ENCODE peak calls at places on chromosomes 4 and X, in four cellular contexts. One of them, this sample, is unnamed.

GRCh38 chrX:147838465-147839131 is 73.1 kb upstream of the FMR1 start:
- DNase-seq in A549: no peak
- DNase-seq in K562: no peak
- DNase-seq in HepG2: peak; percentile 6
- DNase-seq in this sample: no peak

GRCh38 chr4:185965456-185966384 is 103.2 kb upstream of the TLR3 start:
- DNase-seq in A549: no peak
- DNase-seq in K562: peak; percentile 1
- DNase-seq in HepG2: no peak
- DNase-seq in this sample: peak; percentile 3

GRCh38 chr4:46211406-46211805 is 87.6 kb upstream of the GABRG1 start:
- DNase-seq in A549: no peak
- DNase-seq in K562: no peak
- DNase-seq in HepG2: no peak
- DNase-seq in this sample: no peak

GRCh38 chr4:76607846-76608245 is 172.8 kb downstream of the SHROOM3 start:
- DNase-seq in A549: no peak
- DNase-seq in K562: no peak
- DNase-seq in HepG2: no peak
- DNase-seq in this sample: no peak

GRCh38 chr4:57373971-57374370 is 263.8 kb upstream of the IGFBP7 start:
- DNase-seq in A549: no peak
- DNase-seq in K562: no peak
- DNase-seq in HepG2: no peak
- DNase-seq in this sample: no peak

GRCh38 chr4:98467627-98468072 is 190.8 kb downstream of the TSPAN5 start:
- DNase-seq in A549: peak; percentile 57
- DNase-seq in K562: peak; percentile 85
- DNase-seq in HepG2: peak; percentile 78
- DNase-seq in this sample: no peak

GRCh38 chr4:121096629-121097028 is 24.3 kb upstream of the NDNF start:
- DNase-seq in A549: no peak
- DNase-seq in K562: no peak
- DNase-seq in HepG2: peak; percentile 7
- DNase-seq in this sample: no peak

GRCh38 chrX:119218198-119218597 is 17.9 kb upstream of the PGRMC1 start:
- DNase-seq in A549: no peak
- DNase-seq in K562: peak; percentile 8
- DNase-seq in HepG2: no peak
- DNase-seq in this sample: no peak

GRCh38 chr4:159401791-159402380 is 299.0 kb downstream of the RAPGEF2 start:
- DNase-seq in A549: no peak
- DNase-seq in K562: no peak
- DNase-seq in HepG2: peak; percentile 25
- DNase-seq in this sample: no peak

GRCh38 chr4:41069838-41070237 is 144.5 kb downstream of the APBB2 start:
- DNase-seq in A549: no peak
- DNase-seq in K562: peak; percentile 1
- DNase-seq in HepG2: no peak
- DNase-seq in this sample: no peak

GRCh38 chrX:154719132-154719675 is 31.7 kb downstream of the GAB3 start:
- DNase-seq in A549: no peak
- DNase-seq in K562: peak; percentile 69
- DNase-seq in HepG2: no peak
- DNase-seq in this sample: no peak

GRCh38 chrX:132375941-132376340 is 112.9 kb downstream of the MBNL3 start:
- DNase-seq in A549: peak; percentile 0
- DNase-seq in K562: peak; percentile 1
- DNase-seq in HepG2: no peak
- DNase-seq in this sample: no peak

GRCh38 chrX:24260827-24261550 is 52.9 kb downstream of the SUPT20HL2 start:
- DNase-seq in A549: no peak
- DNase-seq in K562: no peak
- DNase-seq in HepG2: no peak
- DNase-seq in this sample: no peak

GRCh38 chr4:2354760-2355159 is 63.7 kb downstream of the ZFYVE28 start:
- DNase-seq in A549: no peak
- DNase-seq in K562: no peak
- DNase-seq in HepG2: no peak
- DNase-seq in this sample: no peak

GRCh38 chrX:48747415-48748026 is 14.0 kb upstream of the GLOD5 start:
- DNase-seq in A549: no peak
- DNase-seq in K562: no peak
- DNase-seq in HepG2: no peak
- DNase-seq in this sample: no peak

GRCh38 chrX:132146456-132146855 is 18.6 kb upstream of the FRMD7 start:
- DNase-seq in A549: no peak
- DNase-seq in K562: no peak
- DNase-seq in HepG2: peak; percentile 52
- DNase-seq in this sample: no peak

GRCh38 chrX:10821293-10821692 is 200.9 kb upstream of the MID1 start:
- DNase-seq in A549: no peak
- DNase-seq in K562: no peak
- DNase-seq in HepG2: no peak
- DNase-seq in this sample: peak; percentile 7

GRCh38 chrX:80663331-80663730 is 146.3 kb downstream of the BRWD3 start:
- DNase-seq in A549: no peak
- DNase-seq in K562: no peak
- DNase-seq in HepG2: no peak
- DNase-seq in this sample: no peak

GRCh38 chr4:78669453-78669852 is 106.7 kb upstream of the BMP2K start:
- DNase-seq in A549: peak; percentile 17
- DNase-seq in K562: peak; percentile 78
- DNase-seq in HepG2: peak; percentile 37
- DNase-seq in this sample: no peak

GRCh38 chr4:163736876-163737275 is 242.4 kb downstream of the TMA16 start:
- DNase-seq in A549: no peak
- DNase-seq in K562: no peak
- DNase-seq in HepG2: no peak
- DNase-seq in this sample: no peak

GRCh38 chr4:139950568-139950967 is 203.4 kb downstream of the MAML3 start:
- DNase-seq in A549: no peak
- DNase-seq in K562: no peak
- DNase-seq in HepG2: no peak
- DNase-seq in this sample: peak; percentile 83

GRCh38 chr4:121462660-121463261 is 81.9 kb upstream of the QRFPR start:
- DNase-seq in A549: peak; percentile 8
- DNase-seq in K562: peak; percentile 54
- DNase-seq in HepG2: peak; percentile 57
- DNase-seq in this sample: no peak

GRCh38 chr4:26812049-26812729 is 48.5 kb upstream of the STIM2 start:
- DNase-seq in A549: no peak
- DNase-seq in K562: no peak
- DNase-seq in HepG2: no peak
- DNase-seq in this sample: no peak

GRCh38 chrX:40434947-40435346 is 145.8 kb upstream of the ATP6AP2 start:
- DNase-seq in A549: no peak
- DNase-seq in K562: peak; percentile 79
- DNase-seq in HepG2: no peak
- DNase-seq in this sample: no peak

GRCh38 chr4:48557478-48557877 is 67.4 kb downstream of the ZAR1 start:
- DNase-seq in A549: no peak
- DNase-seq in K562: peak; percentile 15
- DNase-seq in HepG2: no peak
- DNase-seq in this sample: no peak

GRCh38 chr4:33061727-33062126 is 2341.6 kb downstream of the PCDH7 start:
- DNase-seq in A549: no peak
- DNase-seq in K562: no peak
- DNase-seq in HepG2: no peak
- DNase-seq in this sample: no peak

GRCh38 chrX:149630681-149631292 is 805 bp downstream of the TMEM185A start:
- DNase-seq in A549: peak; percentile 15
- DNase-seq in K562: peak; percentile 33
- DNase-seq in HepG2: peak; percentile 18
- DNase-seq in this sample: no peak

DNA sequence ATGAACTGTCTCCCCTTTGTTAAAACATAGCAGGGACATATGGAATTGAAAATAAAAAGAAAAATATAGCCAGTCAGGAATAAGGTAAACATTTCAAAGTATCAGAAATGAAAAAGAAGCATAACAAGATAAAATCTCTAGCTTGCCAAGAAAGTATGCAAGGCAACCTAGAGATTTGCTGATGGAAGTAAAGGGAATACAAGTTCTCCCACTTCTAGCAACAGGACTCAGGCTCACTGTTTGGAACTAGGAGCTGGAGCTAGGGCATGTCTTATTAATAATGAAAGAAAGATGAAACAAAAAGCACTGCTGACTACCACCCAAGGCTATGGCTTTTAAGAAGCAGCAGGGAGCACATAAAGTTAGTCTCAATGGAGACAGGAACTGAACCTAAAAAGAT is 18.2 kb downstream of the ANKRD50 start:
- DNase-seq in A549: no peak
- DNase-seq in K562: no peak
- DNase-seq in HepG2: no peak
- DNase-seq in this sample: no peak
- TF ChIP-seq RFX5 in A549: no peak
- TF ChIP-seq RFX5 in K562: no peak
- TF ChIP-seq RFX5 in HepG2: no peak
- TF ChIP-seq RFX5 in this sample: no peak

GRCh38 chr4:168734703-168735688 is 238.1 kb downstream of the PALLD start:
- DNase-seq in A549: no peak
- DNase-seq in K562: no peak
- DNase-seq in HepG2: no peak
- DNase-seq in this sample: no peak

GRCh38 chr4:168731706-168732414 is 235.0 kb downstream of the PALLD start:
- DNase-seq in A549: no peak
- DNase-seq in K562: no peak
- DNase-seq in HepG2: no peak
- DNase-seq in this sample: no peak

GRCh38 chr4:168731006-168731636 is 234.3 kb downstream of the PALLD start:
- DNase-seq in A549: no peak
- DNase-seq in K562: no peak
- DNase-seq in HepG2: no peak
- DNase-seq in this sample: no peak

GRCh38 chr4:168735735-168736134 is 238.9 kb downstream of the PALLD start:
- DNase-seq in A549: no peak
- DNase-seq in K562: no peak
- DNase-seq in HepG2: no peak
- DNase-seq in this sample: no peak

DNA sequence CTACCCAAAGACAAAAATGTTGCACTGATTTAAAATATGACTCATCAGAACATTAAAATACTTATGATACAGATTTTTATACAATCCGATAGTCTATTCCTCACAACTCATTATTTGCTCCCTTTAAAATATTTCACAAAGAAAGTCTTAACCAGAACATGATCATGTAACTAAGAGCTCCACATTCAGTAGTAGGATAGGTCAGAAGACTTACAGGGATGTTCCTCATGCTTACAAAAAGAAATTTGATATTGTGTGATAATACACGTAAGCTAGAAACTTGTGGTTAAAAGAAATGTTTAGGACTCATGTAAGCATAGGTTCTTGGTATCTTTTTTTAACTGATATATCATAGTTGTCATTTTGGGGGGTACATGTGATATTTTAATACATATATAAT is 235.9 kb downstream of the PALLD start:
- DNase-seq in A549: no peak
- DNase-seq in K562: no peak
- DNase-seq in HepG2: no peak
- DNase-seq in this sample: no peak
- TF ChIP-seq RFX5 in A549: no peak
- TF ChIP-seq RFX5 in K562: no peak
- TF ChIP-seq RFX5 in HepG2: no peak
- TF ChIP-seq RFX5 in this sample: no peak

GRCh38 chr4:39716356-39716755 is 18.4 kb downstream of the UBE2K start:
- DNase-seq in A549: no peak
- DNase-seq in K562: no peak
- DNase-seq in HepG2: no peak
- DNase-seq in this sample: no peak
- TF ChIP-seq RFX5 in A549: no peak
- TF ChIP-seq RFX5 in K562: no peak
- TF ChIP-seq RFX5 in HepG2: no peak
- TF ChIP-seq RFX5 in this sample: no peak

GRCh38 chrX:74490249-74490648 is 69.0 kb downstream of the SLC16A2 start:
- DNase-seq in A549: no peak
- DNase-seq in K562: no peak
- DNase-seq in HepG2: no peak
- DNase-seq in this sample: no peak

GRCh38 chrX:74493806-74494205 is 72.5 kb downstream of the SLC16A2 start:
- DNase-seq in A549: no peak
- DNase-seq in K562: no peak
- DNase-seq in HepG2: no peak
- DNase-seq in this sample: no peak

GRCh38 chrX:74492720-74493201 is 71.5 kb downstream of the SLC16A2 start:
- DNase-seq in A549: no peak
- DNase-seq in K562: peak; percentile 1
- DNase-seq in HepG2: no peak
- DNase-seq in this sample: no peak
- TF ChIP-seq RFX5 in A549: no peak
- TF ChIP-seq RFX5 in K562: no peak
- TF ChIP-seq RFX5 in HepG2: no peak
- TF ChIP-seq RFX5 in this sample: no peak

GRCh38 chr4:22667332-22667731 is 25.4 kb upstream of the GBA3 start:
- DNase-seq in A549: no peak
- DNase-seq in K562: no peak
- DNase-seq in HepG2: no peak
- DNase-seq in this sample: no peak

GRCh38 chr4:22672519-22672918 is 20.2 kb upstream of the GBA3 start:
- DNase-seq in A549: no peak
- DNase-seq in K562: no peak
- DNase-seq in HepG2: no peak
- DNase-seq in this sample: no peak

GRCh38 chr4:22668702-22669101 is 24.0 kb upstream of the GBA3 start:
- DNase-seq in A549: no peak
- DNase-seq in K562: no peak
- DNase-seq in HepG2: no peak
- DNase-seq in this sample: no peak

GRCh38 chr4:22670953-22671352 is 21.8 kb upstream of the GBA3 start:
- DNase-seq in A549: no peak
- DNase-seq in K562: peak; percentile 5
- DNase-seq in HepG2: no peak
- DNase-seq in this sample: no peak

GRCh38 chr4:22668301-22668700 is 24.4 kb upstream of the GBA3 start:
- DNase-seq in A549: no peak
- DNase-seq in K562: no peak
- DNase-seq in HepG2: no peak
- DNase-seq in this sample: no peak
- TF ChIP-seq RFX5 in A549: no peak
- TF ChIP-seq RFX5 in K562: no peak
- TF ChIP-seq RFX5 in HepG2: no peak
- TF ChIP-seq RFX5 in this sample: no peak

GRCh38 chr4:141352775-141353544 is 132.3 kb downstream of the ZNF330 start:
- DNase-seq in A549: no peak
- DNase-seq in K562: peak; percentile 32
- DNase-seq in HepG2: no peak
- DNase-seq in this sample: no peak
- TF ChIP-seq RFX5 in A549: no peak
- TF ChIP-seq RFX5 in K562: no peak
- TF ChIP-seq RFX5 in HepG2: no peak
- TF ChIP-seq RFX5 in this sample: no peak

GRCh38 chr4:18932940-18933339 is 911.4 kb upstream of the LCORL start:
- DNase-seq in A549: no peak
- DNase-seq in K562: no peak
- DNase-seq in HepG2: no peak
- DNase-seq in this sample: no peak
- TF ChIP-seq RFX5 in A549: no peak
- TF ChIP-seq RFX5 in K562: no peak
- TF ChIP-seq RFX5 in HepG2: no peak
- TF ChIP-seq RFX5 in this sample: no peak

This sample was measured in GM12878.